ENCODE peak calls at places on chromosomes 12 and 14, in seven cellular contexts. I, J, D, M, R, T and B are unnamed samples.

GRCh38 chr14:24058260-24058950 is 6.6 kb downstream of the CARMIL3 start:
- DNase-seq in M (peak; percentile 89), D (peak; percentile 41), T (peak; percentile 81), I (peak; percentile 34), J (peak; percentile 65), R (peak; percentile 60), B (peak; percentile 66)

GRCh38 chr14:48974994-48975393 is 611.2 kb downstream of the RPS29 start:
- DNase-seq in T (no peak), D (peak; percentile 2), M (no peak), I (no peak), R (no peak), J (no peak), B (no peak)

GRCh38 chr12:102479984-102480383 is 379 bp downstream of the IGF1 start:
- DNase-seq in T (no peak), M (no peak), R (no peak), D (no peak), J (no peak), I (no peak), B (no peak)

GRCh38 chr14:69891422-69891821 is 12.2 kb downstream of the SMOC1 start:
- DNase-seq in I (no peak), D (no peak), T (no peak), J (no peak), M (no peak), R (no peak), B (no peak)

GRCh38 chr12:80708535-80709328 is 1.3 kb downstream of the MYF6 start:
- DNase-seq in I (no peak), D (no peak), M (peak; percentile 48), J (no peak), R (no peak), T (no peak), B (no peak)

GRCh38 chr12:39239484-39240143 is 203.3 kb downstream of the KIF21A start:
- DNase-seq in I (peak; percentile 81), D (no peak), R (no peak), M (no peak), J (peak; percentile 5), T (no peak), B (no peak)

GRCh38 chr14:105430535-105430934 is 10.9 kb downstream of the MTA1 start:
- DNase-seq in T (no peak), D (no peak), I (peak; percentile 69), M (no peak), J (peak; percentile 89), R (no peak), B (peak; percentile 92)

GRCh38 chr12:131223791-131224567 is 270.3 kb downstream of the ADGRD1 start:
- DNase-seq in M (no peak), R (no peak), D (peak; percentile 24), I (no peak), J (peak; percentile 23), T (no peak), B (peak; percentile 61)

GRCh38 chr12:117119592-117120198 is 20.5 kb upstream of the TESC start:
- DNase-seq in M (no peak), T (peak; percentile 67), I (no peak), R (no peak), D (peak; percentile 58), J (peak; percentile 41), B (peak; percentile 63)

GRCh38 chr14:93536945-93537344 is 106.2 kb downstream of the UNC79 start:
- DNase-seq in J (no peak), I (no peak), R (no peak), T (no peak), M (no peak), D (no peak), B (peak; percentile 25)

GRCh38 chr14:93532550-93532949 is 101.8 kb downstream of the UNC79 start:
- DNase-seq in D (no peak), I (no peak), R (no peak), J (no peak), M (no peak), T (no peak), B (no peak)

GRCh38 chr14:93531644-93532043 is 100.9 kb downstream of the UNC79 start:
- DNase-seq in T (no peak), M (no peak), I (no peak), R (no peak), D (no peak), J (no peak), B (no peak)

GRCh38 chr14:93533864-93534263 is 103.1 kb downstream of the UNC79 start:
- DNase-seq in D (peak; percentile 4), T (peak; percentile 34), J (no peak), R (no peak), I (no peak), M (no peak), B (no peak)

GRCh38 chr14:93533437-93533836 is 102.7 kb downstream of the UNC79 start:
- DNase-seq in J (peak; percentile 34), R (no peak), D (no peak), M (no peak), T (no peak), I (peak; percentile 97), B (no peak)
- TF ChIP-seq CTCF in J (no peak), R (no peak), D (no peak), M (no peak), T (no peak), I (no peak), B (no peak)

GRCh38 chr12:11638271-11638916 is 11.1 kb upstream of the ETV6 start:
- DNase-seq in M (no peak), I (no peak), T (no peak), R (no peak), D (no peak), J (no peak), B (no peak)
- TF ChIP-seq CTCF in M (no peak), I (no peak), T (no peak), R (no peak), D (peak; percentile 16), J (no peak), B (no peak)

DNA sequence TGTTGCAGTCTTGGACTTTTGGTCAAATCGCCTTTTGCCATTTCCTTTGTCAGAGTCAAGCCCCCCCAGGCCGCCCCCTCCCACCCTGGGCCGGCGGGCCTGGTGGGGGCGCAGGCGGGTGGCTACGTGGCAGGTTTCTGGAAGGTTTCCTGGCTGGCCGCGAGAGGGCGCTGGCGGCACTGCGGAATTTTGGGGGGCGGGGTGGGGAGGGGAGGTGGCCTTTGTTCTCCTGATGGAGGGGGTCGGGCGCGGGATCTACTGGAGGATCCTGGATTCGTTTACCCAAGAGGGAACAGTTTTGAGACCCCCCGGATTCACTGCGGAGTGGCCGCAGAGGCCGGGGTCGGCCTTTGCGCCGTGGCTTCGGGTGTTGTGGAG is 1.2 kb downstream of the MEG3 start:
- DNase-seq in D (no peak), R (no peak), M (no peak), I (no peak), T (no peak), J (no peak), B (no peak)
- TF ChIP-seq CTCF in D (no peak), R (peak; percentile 35), M (no peak), I (peak; percentile 40), T (peak; percentile 15), J (peak; percentile 2), B (peak; percentile 17)

GRCh38 chr14:93954516-93954830 is 21.9 kb downstream of the ASB2 start:
- DNase-seq in M (no peak), I (no peak), D (no peak), J (no peak), R (no peak), T (no peak), B (no peak)
- TF ChIP-seq CTCF in M (no peak), I (no peak), D (no peak), J (no peak), R (no peak), T (no peak), B (no peak)

GRCh38 chr12:78645956-78646355 is 218.6 kb upstream of the SYT1 start:
- DNase-seq in J (no peak), I (peak; percentile 3), M (no peak), R (no peak), T (no peak), D (no peak), B (no peak)

GRCh38 chr12:78636253-78636855 is 228.2 kb upstream of the SYT1 start:
- DNase-seq in R (no peak), I (peak; percentile 69), D (no peak), T (no peak), M (no peak), J (no peak), B (peak; percentile 52)

DNA sequence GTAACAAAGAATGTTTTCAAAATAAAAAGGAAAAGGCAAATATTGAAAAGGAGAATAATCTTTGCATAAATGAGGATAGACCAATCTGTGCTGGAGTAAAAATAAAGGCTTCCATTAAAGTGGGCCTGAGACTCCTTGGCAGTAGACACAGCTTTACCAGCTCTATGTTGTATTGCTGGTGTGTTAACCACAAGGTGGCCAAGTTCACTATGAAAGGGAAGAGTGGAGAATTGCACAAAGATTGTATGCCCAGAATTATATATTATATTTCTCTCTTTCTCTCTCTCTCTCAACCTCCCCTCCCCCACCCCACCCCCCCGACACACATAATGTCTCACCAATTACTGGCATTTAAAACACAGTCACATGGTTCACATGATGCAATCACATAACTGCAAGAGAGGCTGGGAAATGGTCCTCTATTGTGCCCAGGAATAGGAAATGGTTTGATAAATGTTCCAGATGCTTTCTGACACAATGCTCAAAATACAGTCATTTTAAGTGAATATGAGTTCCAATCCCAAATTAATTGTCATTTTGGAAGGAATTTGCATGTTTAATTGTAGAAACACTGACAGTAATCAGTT is 222.6 kb upstream of the SYT1 start:
- DNase-seq in J (no peak), I (peak; percentile 5), R (no peak), T (no peak), M (no peak), D (no peak), B (peak; percentile 14)
- TF ChIP-seq CTCF in J (no peak), I (peak; percentile 30), R (no peak), T (no peak), M (no peak), D (no peak), B (no peak)

GRCh38 chr12:34121360-34121759 is 99.1 kb downstream of the ALG10 start:
- DNase-seq in D (no peak), R (no peak), T (no peak), I (no peak), J (no peak), M (no peak), B (no peak)
- TF ChIP-seq CTCF in D (no peak), R (no peak), T (no peak), I (no peak), J (no peak), M (no peak), B (no peak)

GRCh38 chr12:26246483-26247164 is 51.3 kb downstream of the SSPN start:
- DNase-seq in I (peak; percentile 91), M (no peak), R (no peak), T (no peak), J (peak; percentile 79), D (no peak), B (peak; percentile 82)
- TF ChIP-seq CTCF in I (no peak), M (no peak), R (no peak), T (no peak), J (no peak), D (no peak), B (no peak)